ENCODE peak calls at places on chromosome 14, in ten cellular contexts. One of them, this sample, is unnamed. For H3K4me1, the result is how much of the 10 kb centered on the place peaks cover.

GRCh38 chr14:65258391-65258790 is 154.1 kb upstream of the FUT8 start:
- DNase-seq in MM.1S: no peak
- DNase-seq in GM12878: no peak
- DNase-seq in upper lobe of left lung: no peak
- DNase-seq in PC-3: peak
- DNase-seq in heart left ventricle: no peak
- DNase-seq in lower lobe of right lung: no peak
- DNase-seq in GM23338: no peak
- DNase-seq in naive thymus-derived CD4-positive, alpha-beta T cell: no peak
- DNase-seq in GM23248: peak
- DNase-seq in this sample: no peak

GRCh38 chr14:75018684-75019083 is 16.0 kb downstream of the EIF2B2 start:
- DNase-seq in heart left ventricle: no peak
- DNase-seq in GM12878: no peak
- DNase-seq in PC-3: peak
- DNase-seq in GM23248: no peak
- DNase-seq in GM23338: no peak
- DNase-seq in naive thymus-derived CD4-positive, alpha-beta T cell: no peak
- DNase-seq in lower lobe of right lung: no peak
- DNase-seq in MM.1S: no peak
- DNase-seq in upper lobe of left lung: no peak
- DNase-seq in this sample: no peak

GRCh38 chr14:102591372-102591943 is 991 bp upstream of the RCOR1 start:
- DNase-seq in upper lobe of left lung: peak
- DNase-seq in GM12878: no peak
- DNase-seq in lower lobe of right lung: peak
- DNase-seq in naive thymus-derived CD4-positive, alpha-beta T cell: no peak
- DNase-seq in GM23248: peak
- DNase-seq in GM23338: peak
- DNase-seq in MM.1S: no peak
- DNase-seq in heart left ventricle: peak
- DNase-seq in PC-3: no peak
- DNase-seq in this sample: peak

GRCh38 chr14:69614592-69614991 is 3.2 kb downstream of the SUSD6 start:
- DNase-seq in GM23338: no peak
- DNase-seq in GM12878: peak
- DNase-seq in GM23248: no peak
- DNase-seq in MM.1S: no peak
- DNase-seq in heart left ventricle: no peak
- DNase-seq in upper lobe of left lung: no peak
- DNase-seq in lower lobe of right lung: peak
- DNase-seq in PC-3: no peak
- DNase-seq in naive thymus-derived CD4-positive, alpha-beta T cell: no peak
- DNase-seq in this sample: no peak

GRCh38 chr14:100804558-100805309 is 21.2 kb upstream of the MEG3 start:
- DNase-seq in heart left ventricle: no peak
- DNase-seq in PC-3: no peak
- DNase-seq in GM23248: no peak
- DNase-seq in GM12878: no peak
- DNase-seq in GM23338: peak
- DNase-seq in MM.1S: no peak
- DNase-seq in upper lobe of left lung: no peak
- DNase-seq in naive thymus-derived CD4-positive, alpha-beta T cell: no peak
- DNase-seq in lower lobe of right lung: no peak
- DNase-seq in this sample: no peak

GRCh38 chr14:67564236-67564635 is 31.1 kb downstream of the PLEKHH1 start:
- DNase-seq in PC-3: no peak
- DNase-seq in naive thymus-derived CD4-positive, alpha-beta T cell: no peak
- DNase-seq in heart left ventricle: no peak
- DNase-seq in upper lobe of left lung: no peak
- DNase-seq in GM23248: peak
- DNase-seq in GM23338: no peak
- DNase-seq in lower lobe of right lung: no peak
- DNase-seq in GM12878: no peak
- DNase-seq in MM.1S: no peak
- DNase-seq in this sample: no peak

GRCh38 chr14:49950275-49951250 is 57.7 kb downstream of the ARF6 start:
- DNase-seq in PC-3: peak
- DNase-seq in GM12878: no peak
- DNase-seq in upper lobe of left lung: no peak
- DNase-seq in naive thymus-derived CD4-positive, alpha-beta T cell: no peak
- DNase-seq in lower lobe of right lung: peak
- DNase-seq in GM23248: no peak
- DNase-seq in MM.1S: no peak
- DNase-seq in heart left ventricle: no peak
- DNase-seq in GM23338: no peak
- DNase-seq in this sample: no peak

GRCh38 chr14:29069228-29069627 is 302.6 kb downstream of the FOXG1 start:
- DNase-seq in naive thymus-derived CD4-positive, alpha-beta T cell: no peak
- DNase-seq in GM12878: no peak
- DNase-seq in lower lobe of right lung: no peak
- DNase-seq in GM23248: no peak
- DNase-seq in upper lobe of left lung: no peak
- DNase-seq in PC-3: no peak
- DNase-seq in GM23338: no peak
- DNase-seq in MM.1S: no peak
- DNase-seq in heart left ventricle: no peak
- DNase-seq in this sample: no peak

GRCh38 chr14:32078794-32079663 is 1.9 kb downstream of the ARHGAP5 start:
- DNase-seq in naive thymus-derived CD4-positive, alpha-beta T cell: no peak
- DNase-seq in upper lobe of left lung: no peak
- DNase-seq in heart left ventricle: no peak
- DNase-seq in MM.1S: no peak
- DNase-seq in PC-3: peak
- DNase-seq in GM12878: no peak
- DNase-seq in lower lobe of right lung: no peak
- DNase-seq in GM23338: no peak
- DNase-seq in GM23248: peak
- DNase-seq in this sample: no peak

GRCh38 chr14:32077081-32078029 is at the start of gene ARHGAP5:
- DNase-seq in upper lobe of left lung: peak
- DNase-seq in GM12878: no peak
- DNase-seq in heart left ventricle: no peak
- DNase-seq in PC-3: no peak
- DNase-seq in naive thymus-derived CD4-positive, alpha-beta T cell: peak
- DNase-seq in lower lobe of right lung: no peak
- DNase-seq in GM23248: peak
- DNase-seq in MM.1S: peak
- DNase-seq in GM23338: peak
- DNase-seq in this sample: peak

GRCh38 chr14:32078030-32078793 is 1.1 kb downstream of the ARHGAP5 start:
- DNase-seq in GM23248: peak
- DNase-seq in GM12878: no peak
- DNase-seq in naive thymus-derived CD4-positive, alpha-beta T cell: no peak
- DNase-seq in lower lobe of right lung: peak
- DNase-seq in heart left ventricle: peak
- DNase-seq in upper lobe of left lung: peak
- DNase-seq in GM23338: peak
- DNase-seq in MM.1S: peak
- DNase-seq in PC-3: peak
- DNase-seq in this sample: peak

GRCh38 chr14:32081901-32082300 is 4.8 kb downstream of the ARHGAP5 start:
- DNase-seq in GM12878: no peak
- DNase-seq in lower lobe of right lung: no peak
- DNase-seq in naive thymus-derived CD4-positive, alpha-beta T cell: no peak
- DNase-seq in GM23338: peak
- DNase-seq in upper lobe of left lung: no peak
- DNase-seq in PC-3: no peak
- DNase-seq in GM23248: no peak
- DNase-seq in MM.1S: no peak
- DNase-seq in heart left ventricle: no peak
- DNase-seq in this sample: no peak

DNA sequence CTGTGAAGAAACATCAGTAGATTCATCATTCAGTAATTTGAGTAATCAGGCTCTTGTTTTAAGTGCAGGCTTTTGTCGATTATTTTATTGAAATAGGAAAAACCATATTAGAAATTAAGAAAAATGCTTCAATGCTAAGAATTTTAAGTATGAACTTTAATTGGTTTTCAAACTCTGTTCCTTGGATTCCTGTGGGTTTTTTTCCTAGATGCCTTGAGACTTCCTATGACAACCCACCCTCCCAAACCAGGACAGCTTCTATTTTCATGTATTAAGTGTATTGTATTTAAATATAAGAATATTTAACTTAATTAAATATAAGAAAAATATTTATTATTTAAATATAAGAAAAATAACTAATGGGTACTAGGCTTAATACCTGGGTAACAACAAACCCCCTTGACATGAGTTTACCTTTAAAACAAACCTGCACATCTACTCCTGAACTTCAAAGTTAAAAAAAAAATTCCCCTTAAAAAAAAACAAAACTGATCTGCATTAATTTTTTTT is 3.0 kb downstream of the ARHGAP5 start:
- DNase-seq in MM.1S: no peak
- DNase-seq in lower lobe of right lung: no peak
- DNase-seq in PC-3: no peak
- DNase-seq in GM23248: no peak
- DNase-seq in heart left ventricle: no peak
- DNase-seq in GM23338: no peak
- DNase-seq in naive thymus-derived CD4-positive, alpha-beta T cell: no peak
- DNase-seq in GM12878: no peak
- DNase-seq in upper lobe of left lung: no peak
- DNase-seq in this sample: no peak
- H3K4me1 ChIP-seq in MM.1S: under half
- H3K4me1 ChIP-seq in lower lobe of right lung: under half
- H3K4me1 ChIP-seq in PC-3: under half
- H3K4me1 ChIP-seq in GM23248: under half
- H3K4me1 ChIP-seq in heart left ventricle: under half
- H3K4me1 ChIP-seq in GM23338: under half
- H3K4me1 ChIP-seq in naive thymus-derived CD4-positive, alpha-beta T cell: under half
- H3K4me1 ChIP-seq in GM12878: under half
- H3K4me1 ChIP-seq in upper lobe of left lung: under half
- H3K4me1 ChIP-seq in this sample: under half

DNA sequence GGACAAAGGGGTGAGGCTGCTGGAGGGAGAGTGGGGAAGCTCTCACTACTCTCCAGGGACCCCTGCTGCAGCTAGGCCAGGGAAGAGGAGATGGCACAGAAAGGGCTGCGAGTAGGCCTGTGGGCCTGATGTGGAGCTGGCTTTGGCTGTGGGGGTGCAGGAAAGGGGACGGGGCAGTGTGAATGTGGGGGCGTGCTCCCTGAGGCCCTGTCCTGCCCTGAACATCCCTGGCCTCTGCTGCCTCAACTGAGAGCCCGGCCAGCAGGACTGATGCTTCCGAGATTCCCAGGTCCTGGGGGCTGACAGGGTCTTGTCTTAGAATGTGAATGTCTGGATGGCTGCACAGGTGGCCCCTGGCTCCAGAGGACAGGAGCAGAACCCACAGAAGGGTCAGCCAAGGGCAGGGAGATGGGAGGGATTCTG is 64.2 kb downstream of the CHGA start:
- DNase-seq in heart left ventricle: no peak
- DNase-seq in naive thymus-derived CD4-positive, alpha-beta T cell: no peak
- DNase-seq in MM.1S: no peak
- DNase-seq in GM23338: no peak
- DNase-seq in upper lobe of left lung: no peak
- DNase-seq in GM23248: no peak
- DNase-seq in PC-3: no peak
- DNase-seq in lower lobe of right lung: no peak
- DNase-seq in GM12878: no peak
- DNase-seq in this sample: no peak
- H3K4me1 ChIP-seq in heart left ventricle: under half
- H3K4me1 ChIP-seq in naive thymus-derived CD4-positive, alpha-beta T cell: under half
- H3K4me1 ChIP-seq in MM.1S: under half
- H3K4me1 ChIP-seq in GM23338: under half
- H3K4me1 ChIP-seq in upper lobe of left lung: under half
- H3K4me1 ChIP-seq in GM23248: under half
- H3K4me1 ChIP-seq in PC-3: under half
- H3K4me1 ChIP-seq in lower lobe of right lung: under half
- H3K4me1 ChIP-seq in GM12878: under half
- H3K4me1 ChIP-seq in this sample: under half

DNA sequence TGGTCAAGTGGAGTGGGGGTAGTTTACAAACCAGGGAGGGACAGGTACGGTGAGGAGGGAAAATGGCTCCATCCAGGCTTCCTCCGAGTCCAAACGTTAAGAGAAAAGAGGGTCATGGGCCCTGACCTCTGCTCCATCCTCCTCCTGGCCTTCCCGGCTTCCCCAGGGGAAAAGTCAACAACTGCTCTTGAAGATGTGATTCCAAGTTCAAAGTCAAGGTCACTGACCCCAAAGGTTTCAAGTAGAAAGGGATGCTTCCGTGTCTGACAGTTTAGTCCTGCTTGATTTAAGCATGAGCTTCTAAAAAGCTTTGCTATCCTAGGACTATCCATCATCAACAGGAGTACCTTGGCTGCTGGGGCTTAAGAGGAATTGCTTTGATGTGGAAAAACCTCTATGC is 28.4 kb downstream of the CCDC88C start:
- DNase-seq in PC-3: no peak
- DNase-seq in GM23248: no peak
- DNase-seq in upper lobe of left lung: no peak
- DNase-seq in lower lobe of right lung: no peak
- DNase-seq in GM12878: no peak
- DNase-seq in MM.1S: no peak
- DNase-seq in GM23338: no peak
- DNase-seq in naive thymus-derived CD4-positive, alpha-beta T cell: no peak
- DNase-seq in heart left ventricle: no peak
- DNase-seq in this sample: no peak
- H3K4me1 ChIP-seq in PC-3: under half
- H3K4me1 ChIP-seq in GM23248: under half
- H3K4me1 ChIP-seq in upper lobe of left lung: half or more
- H3K4me1 ChIP-seq in lower lobe of right lung: under half
- H3K4me1 ChIP-seq in GM12878: half or more
- H3K4me1 ChIP-seq in MM.1S: half or more
- H3K4me1 ChIP-seq in GM23338: under half
- H3K4me1 ChIP-seq in naive thymus-derived CD4-positive, alpha-beta T cell: half or more
- H3K4me1 ChIP-seq in heart left ventricle: under half
- H3K4me1 ChIP-seq in this sample: half or more

DNA sequence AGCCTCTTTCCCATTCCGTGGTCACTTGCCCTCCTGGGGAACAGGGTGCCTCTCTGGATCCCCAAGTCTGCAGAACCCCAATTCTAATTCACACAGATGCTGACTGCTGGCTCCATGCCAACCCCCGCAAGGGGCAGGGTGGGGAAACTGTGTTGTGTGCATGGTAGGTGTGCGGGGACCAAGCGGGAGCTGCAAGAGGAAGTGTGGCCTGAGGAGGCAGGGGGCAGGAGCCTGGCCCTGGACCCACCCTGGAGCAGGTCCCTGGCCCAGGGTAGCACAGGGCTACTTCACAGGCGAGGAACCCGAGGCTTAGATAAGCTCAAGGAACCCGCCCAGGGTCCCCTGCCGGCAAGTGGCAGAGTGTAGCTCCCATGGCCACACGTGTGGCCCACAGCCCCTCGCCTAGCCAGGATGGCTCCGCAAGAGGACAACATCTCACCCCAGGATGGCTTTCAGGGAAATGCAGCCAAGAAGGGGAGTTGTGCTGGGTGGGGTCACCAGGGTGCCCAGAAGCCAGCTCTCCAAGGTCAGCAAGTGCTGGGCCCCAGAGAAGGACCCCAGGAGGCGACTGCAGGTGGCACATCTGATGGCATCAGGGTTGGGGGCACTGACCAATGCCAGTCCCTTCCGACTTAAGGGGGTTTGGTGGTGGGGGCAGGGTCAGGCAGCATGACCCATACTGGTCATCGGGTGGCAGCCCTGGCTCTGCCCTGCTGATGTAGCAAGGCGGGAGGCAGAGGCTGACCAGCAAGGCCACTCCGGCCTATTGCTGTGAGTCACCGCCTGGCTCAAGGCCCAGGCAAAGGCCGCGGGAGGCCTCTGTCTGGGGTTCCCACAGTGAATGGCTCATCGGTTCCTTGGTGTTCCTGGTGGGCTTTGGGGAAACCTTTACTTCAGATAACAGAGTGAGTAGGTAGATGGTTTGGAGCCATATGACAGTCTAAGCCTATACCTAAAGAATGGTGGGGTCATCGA is 37.3 kb upstream of the EML1 start:
- DNase-seq in MM.1S: no peak
- DNase-seq in naive thymus-derived CD4-positive, alpha-beta T cell: no peak
- DNase-seq in PC-3: peak
- DNase-seq in upper lobe of left lung: peak
- DNase-seq in GM23338: no peak
- DNase-seq in GM23248: peak
- DNase-seq in heart left ventricle: peak
- DNase-seq in GM12878: no peak
- DNase-seq in lower lobe of right lung: peak
- DNase-seq in this sample: no peak
- H3K4me1 ChIP-seq in MM.1S: under half
- H3K4me1 ChIP-seq in naive thymus-derived CD4-positive, alpha-beta T cell: under half
- H3K4me1 ChIP-seq in PC-3: half or more
- H3K4me1 ChIP-seq in upper lobe of left lung: under half
- H3K4me1 ChIP-seq in GM23338: under half
- H3K4me1 ChIP-seq in GM23248: half or more
- H3K4me1 ChIP-seq in heart left ventricle: under half
- H3K4me1 ChIP-seq in GM12878: under half
- H3K4me1 ChIP-seq in lower lobe of right lung: under half
- H3K4me1 ChIP-seq in this sample: under half